ENCODE peak calls at places on chromosomes 4 and X, in six cellular contexts. J is neural progenitor cell, Q is mammary epithelial cell, B is fibroblast of lung, R is kidney, I is PC-3. P is an unnamed sample. For H3K4me1, the result is how much of the 10 kb centered on the place peaks cover.

GRCh38 chrX:42825201-42825600 is 47.2 kb upstream of the PPP1R2C start:
- DNase-seq in J (no peak), Q (no peak), B (no peak), R (no peak), I (no peak), P (no peak)

GRCh38 chr4:116122131-116122530 is 963.2 kb downstream of the TRAM1L1 start:
- DNase-seq in J (no peak), Q (peak), B (peak), R (no peak), I (peak), P (no peak)

GRCh38 chrX:110691446-110691845 is 104.2 kb downstream of the CHRDL1 start:
- DNase-seq in J (no peak), Q (peak), B (peak), R (no peak), I (no peak), P (no peak)

GRCh38 chrX:24298191-24298590 is 15.7 kb downstream of the SUPT20HL2 start:
- DNase-seq in J (peak), Q (no peak), B (peak), R (no peak), I (peak), P (peak)

GRCh38 chr4:107824367-107825071 is at the start of gene SGMS2:
- DNase-seq in J (peak), Q (peak), B (peak), R (peak), I (peak), P (peak)

GRCh38 chrX:67585401-67585800 is 41.6 kb downstream of the AR start:
- DNase-seq in J (no peak), Q (no peak), B (no peak), R (no peak), I (no peak), P (no peak)

GRCh38 chr4:16733509-16733908 is 164.9 kb downstream of the LDB2 start:
- DNase-seq in J (no peak), Q (no peak), B (no peak), R (no peak), I (no peak), P (no peak)

GRCh38 chr4:87985097-87985886 is 9.8 kb downstream of the SPP1 start:
- DNase-seq in J (peak), Q (peak), B (peak), R (peak), I (peak), P (peak)

GRCh38 chr4:30283336-30283735 is 436.8 kb upstream of the PCDH7 start:
- DNase-seq in J (no peak), Q (no peak), B (no peak), R (no peak), I (no peak), P (no peak)

GRCh38 chrX:65874765-65875164 is 165.1 kb downstream of the VSIG4 start:
- DNase-seq in J (no peak), Q (peak), B (no peak), R (no peak), I (peak), P (no peak)

GRCh38 chr4:65007841-65008439 is 598.7 kb upstream of the TECRL start:
- DNase-seq in J (peak), Q (peak), B (peak), R (no peak), I (peak), P (peak)

GRCh38 chr4:139593091-139593564 is 37.1 kb upstream of the SETD7 start:
- DNase-seq in J (no peak), Q (peak), B (peak), R (no peak), I (no peak), P (peak)

GRCh38 chr4:171629737-171630136 is 183.5 kb upstream of the GALNTL6 start:
- DNase-seq in J (peak), Q (no peak), B (no peak), R (no peak), I (peak), P (peak)

GRCh38 chr4:27276322-27277073 is 415.9 kb downstream of the STIM2 start:
- DNase-seq in J (no peak), Q (no peak), B (peak), R (no peak), I (peak), P (no peak)

GRCh38 chrX:9205599-9206223 is 171.8 kb upstream of the FAM9B start:
- DNase-seq in J (no peak), Q (no peak), B (no peak), R (no peak), I (no peak), P (no peak)

GRCh38 chr4:64306255-64306565 is 103.0 kb downstream of the TECRL start:
- DNase-seq in J (no peak), Q (peak), B (no peak), R (no peak), I (no peak), P (no peak)

GRCh38 chr4:159101983-159102622 is 776 bp upstream of the RAPGEF2 start:
- DNase-seq in J (peak), Q (no peak), B (no peak), R (no peak), I (no peak), P (peak)

GRCh38 chr4:22515145-22515887 is 550 bp downstream of the ADGRA3 start:
- DNase-seq in J (peak), Q (peak), B (peak), R (peak), I (peak), P (peak)

GRCh38 chr4:123412700-123413512 is 16.3 kb downstream of the SPRY1 start:
- DNase-seq in J (no peak), Q (no peak), B (peak), R (no peak), I (peak), P (no peak)

GRCh38 chrX:23003121-23003520 is 3.4 kb downstream of the DDX53 start:
- DNase-seq in J (no peak), Q (no peak), B (peak), R (no peak), I (peak), P (no peak)

GRCh38 chrX:111492085-111492484 is 19.4 kb upstream of the SERTM2 start:
- DNase-seq in J (no peak), Q (no peak), B (no peak), R (no peak), I (no peak), P (no peak)

GRCh38 chr4:88843067-88843723 is 145.6 kb upstream of the NAP1L5 start:
- DNase-seq in J (no peak), Q (no peak), B (no peak), R (no peak), I (peak), P (no peak)

GRCh38 chr4:43163101-43163792 is 270.7 kb downstream of the GRXCR1 start:
- DNase-seq in J (no peak), Q (no peak), B (no peak), R (no peak), I (no peak), P (no peak)

GRCh38 chr4:39931441-39931901 is 46.2 kb downstream of the PDS5A start:
- DNase-seq in J (no peak), Q (no peak), B (no peak), R (no peak), I (no peak), P (no peak)

GRCh38 chrX:39519213-39519544 is 578.6 kb downstream of the BCOR start:
- DNase-seq in J (no peak), Q (no peak), B (peak), R (no peak), I (peak), P (no peak)

GRCh38 chr4:20305976-20306375 is 54.3 kb downstream of the SLIT2 start:
- DNase-seq in J (no peak), Q (no peak), B (no peak), R (no peak), I (peak), P (no peak)

GRCh38 chrX:350534-351321 is 32.1 kb upstream of the GTPBP6 start:
- DNase-seq in J (no peak), Q (no peak), B (no peak), R (peak), I (no peak), P (no peak)

DNA sequence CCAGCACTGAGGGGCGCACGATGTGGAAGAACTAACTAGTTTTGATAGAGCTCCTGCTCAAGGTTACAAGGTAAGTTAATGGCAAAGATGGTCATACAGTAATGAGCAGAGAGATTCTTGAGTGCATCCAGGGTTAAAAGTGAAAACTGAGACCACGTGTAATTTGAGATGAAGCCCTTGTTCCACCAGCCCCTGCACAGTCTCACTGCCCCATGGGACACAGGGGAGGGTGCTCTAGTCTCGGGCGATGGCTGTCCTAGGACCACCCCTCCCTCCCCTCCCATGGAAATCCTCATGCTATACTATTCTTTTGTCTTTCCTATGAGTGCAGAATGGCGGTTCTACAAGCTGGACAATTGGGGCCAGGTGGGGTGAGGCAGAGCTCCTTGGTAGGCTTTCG is 1.8 kb downstream of the G6PD start:
- DNase-seq in J (no peak), Q (no peak), B (no peak), R (peak), I (no peak), P (no peak)
- H3K4me1 ChIP-seq in J (under half), Q (under half), B (under half), R (under half), I (half or more), P (under half)

GRCh38 chrX:149455934-149456333 is 49.2 kb downstream of the IDS start:
- DNase-seq in J (no peak), Q (no peak), B (no peak), R (no peak), I (no peak), P (no peak)

GRCh38 chrX:149453030-149453429 is 52.1 kb downstream of the IDS start:
- DNase-seq in J (no peak), Q (peak), B (peak), R (no peak), I (peak), P (no peak)

GRCh38 chrX:149456476-149457245 is 48.4 kb downstream of the IDS start:
- DNase-seq in J (no peak), Q (peak), B (no peak), R (no peak), I (no peak), P (no peak)

GRCh38 chrX:149453911-149454820 is 50.9 kb downstream of the IDS start:
- DNase-seq in J (no peak), Q (peak), B (no peak), R (no peak), I (no peak), P (no peak)
- H3K9ac ChIP-seq in J (no peak), Q (no peak), B (no peak), R (no peak), I (no peak), P (no peak)

DNA sequence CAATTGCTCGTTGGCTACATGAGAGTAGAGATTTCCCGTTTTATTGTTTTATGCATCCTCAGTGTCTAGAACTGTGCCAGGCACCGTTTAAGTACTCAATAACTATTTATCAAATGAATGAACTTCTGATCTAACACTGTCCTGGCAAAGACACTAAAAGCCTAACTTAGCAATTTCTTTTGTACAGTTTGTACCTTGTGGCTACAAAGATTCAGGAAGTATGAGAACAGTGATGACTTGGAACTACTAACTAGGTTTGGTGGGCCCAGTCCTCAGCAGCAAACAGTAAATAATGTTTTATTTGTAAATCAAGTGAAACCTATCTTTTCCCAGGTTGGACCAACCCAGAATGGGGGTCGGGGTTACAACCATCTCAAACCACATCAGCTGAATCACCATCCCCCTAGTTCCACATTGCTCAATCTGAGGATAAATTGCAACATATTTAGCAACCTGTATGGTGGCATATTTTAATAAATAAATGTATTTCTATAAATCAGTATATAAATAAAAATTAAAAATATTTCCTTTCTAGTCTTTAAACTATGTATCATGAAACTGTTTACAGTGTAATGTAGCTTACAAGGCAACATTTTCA is 12.3 kb upstream of the SCRG1 start:
- DNase-seq in J (no peak), Q (peak), B (no peak), R (no peak), I (peak), P (no peak)
- H3K4me1 ChIP-seq in J (under half), Q (under half), B (under half), R (under half), I (under half), P (under half)

GRCh38 chrX:130111220-130111934 is 1.1 kb upstream of the ELF4 start:
- DNase-seq in J (no peak), Q (peak), B (no peak), R (peak), I (no peak), P (no peak)

GRCh38 chrX:130106071-130106470 is 4.2 kb downstream of the ELF4 start:
- DNase-seq in J (peak), Q (no peak), B (no peak), R (peak), I (no peak), P (no peak)

GRCh38 chrX:130110379-130111219 is at the start of gene ELF4:
- DNase-seq in J (peak), Q (peak), B (peak), R (peak), I (peak), P (peak)

GRCh38 chrX:130109429-130110378 is 593 bp downstream of the ELF4 start:
- DNase-seq in J (peak), Q (no peak), B (no peak), R (peak), I (peak), P (peak)

DNA sequence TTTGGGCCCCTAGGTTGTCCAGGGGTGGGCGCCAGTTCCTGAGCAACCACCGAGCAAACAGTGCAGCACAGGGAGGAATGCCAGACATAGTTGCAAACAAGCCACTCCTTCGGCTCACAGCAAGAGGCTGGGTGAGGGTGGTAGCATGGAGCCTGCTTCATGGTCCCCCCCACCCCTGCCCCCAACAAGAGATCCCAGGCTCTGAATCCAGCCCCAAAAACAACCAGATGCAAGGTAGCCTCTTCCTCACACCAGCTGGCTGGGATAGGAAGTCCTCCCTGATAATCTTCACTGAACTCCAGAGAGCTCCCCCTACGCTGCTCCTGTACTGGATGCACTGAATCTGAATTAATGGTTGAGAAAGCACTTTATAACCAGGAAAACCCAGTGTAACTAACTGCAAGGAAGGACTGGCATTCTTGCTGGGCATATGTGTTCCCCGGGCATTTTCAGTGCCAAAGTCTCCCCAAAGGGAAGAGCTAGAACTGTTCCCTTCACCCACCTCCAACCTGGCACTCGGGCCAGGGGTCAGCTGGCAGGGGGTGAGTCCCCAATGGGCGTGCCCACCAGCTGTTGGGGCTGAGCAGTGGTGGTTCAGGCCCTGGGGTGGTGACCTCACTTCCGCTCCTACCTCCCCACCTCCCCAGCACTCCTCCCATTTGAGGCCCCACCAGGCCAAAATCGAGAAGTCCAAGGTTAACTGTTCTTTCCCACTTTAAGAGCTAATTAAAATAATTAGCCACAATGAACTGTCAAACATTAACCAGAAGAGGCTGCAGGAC is 1.5 kb downstream of the ELF4 start:
- DNase-seq in J (no peak), Q (peak), B (no peak), R (peak), I (peak), P (peak)
- H3K9ac ChIP-seq in J (no peak), Q (peak), B (no peak), R (peak), I (peak), P (no peak)

GRCh38 chr4:156954598-156954997 is 17.0 kb downstream of the PDGFC start:
- DNase-seq in J (no peak), Q (no peak), B (no peak), R (no peak), I (no peak), P (no peak)
- H3K4me1 ChIP-seq in J (under half), Q (under half), B (under half), R (under half), I (half or more), P (under half)

DNA sequence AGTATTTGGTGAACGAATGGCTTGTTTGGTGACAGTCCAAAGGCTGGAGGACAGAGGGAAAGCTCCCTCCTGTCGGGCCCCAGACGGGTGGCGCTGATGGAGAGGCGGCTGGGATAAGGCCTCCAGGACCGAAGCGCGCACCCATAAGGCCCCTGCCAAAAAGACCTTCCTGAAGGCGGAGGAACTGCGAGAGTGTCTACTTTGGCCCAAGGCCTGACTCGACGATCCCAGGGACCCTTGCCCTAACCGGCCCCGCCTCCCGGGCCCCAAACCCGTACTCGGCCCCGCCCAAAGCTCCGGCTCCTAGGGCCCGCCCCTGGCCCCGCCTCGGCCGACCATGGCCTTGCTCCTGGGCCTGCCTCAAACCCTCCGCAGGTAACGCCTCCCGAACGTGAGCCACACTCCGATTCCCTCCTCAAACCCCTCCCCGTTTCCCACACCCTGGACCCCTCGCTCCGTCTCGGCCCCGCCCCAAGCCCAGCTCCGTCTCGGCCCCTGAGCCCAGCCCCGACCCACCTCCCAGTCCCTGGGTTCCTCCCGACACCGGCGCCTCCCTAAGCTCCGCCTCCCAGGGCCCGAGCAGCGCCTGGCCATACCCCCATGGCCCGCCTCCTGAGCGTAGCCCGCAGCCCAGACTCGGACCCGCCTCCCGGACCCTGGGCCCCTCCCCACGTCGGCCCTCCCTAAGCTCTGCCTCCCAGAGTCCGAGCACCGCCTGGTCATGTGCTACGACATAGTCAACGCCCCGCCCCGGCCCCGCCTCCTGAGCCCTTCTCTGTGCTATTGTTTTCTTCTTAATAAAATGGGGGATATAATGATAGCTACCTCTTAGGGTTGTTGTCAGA is 90.0 kb upstream of the DRD5 start:
- DNase-seq in J (peak), Q (peak), B (peak), R (peak), I (peak), P (peak)
- H3K9ac ChIP-seq in J (no peak), Q (no peak), B (no peak), R (peak), I (no peak), P (no peak)

DNA sequence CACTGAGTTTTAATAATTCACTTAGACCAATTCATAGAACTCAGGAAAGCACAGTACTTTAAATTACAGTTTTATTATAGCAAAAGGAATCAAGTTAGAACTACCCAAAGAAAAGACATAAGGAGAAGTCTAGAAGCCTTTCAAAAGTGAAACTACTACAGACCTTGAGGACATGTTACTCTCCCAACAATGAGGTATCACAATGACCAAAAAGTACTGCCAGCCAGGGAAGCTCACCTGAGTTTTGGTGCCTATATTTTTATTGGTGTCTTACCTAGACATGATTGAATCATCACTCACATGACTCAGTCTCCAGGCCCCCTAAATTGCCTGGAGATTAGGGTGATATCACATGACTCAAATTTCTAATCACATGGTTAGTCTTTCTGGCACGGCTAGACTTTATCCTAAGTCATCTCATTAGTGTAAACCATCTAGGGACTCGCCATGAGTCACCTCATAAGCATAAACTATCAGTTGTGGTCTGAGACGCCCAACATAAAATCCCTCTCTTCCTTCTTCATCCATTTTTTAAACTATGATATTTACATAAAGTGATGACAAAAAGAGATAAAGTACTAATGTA is 372.3 kb downstream of the TMA16 start:
- DNase-seq in J (no peak), Q (peak), B (peak), R (no peak), I (peak), P (no peak)
- H3K4me1 ChIP-seq in J (under half), Q (under half), B (under half), R (under half), I (under half), P (under half)

P was measured in endodermal cell.